ENCODE peak calls at places on chromosomes 12 and 14, in six cellular contexts. One of them, this sample, is unnamed.
A peak's percentile ranks its signal among the peaks of the same experiment; 100 is the strongest.

GRCh38 chr14:71078481-71078880 is 171.2 kb downstream of the PCNX1 start:
- DNase-seq in Calu3: no peak
- DNase-seq in T-helper 2 cell: no peak
- DNase-seq in HL-60: no peak
- DNase-seq in stimulated activated CD4-positive, alpha-beta T cell treated with anti-CD3 and anti-CD28 coated beads, Interleukin-15, amount 100 ng/mL, for 1 hour: no peak
- DNase-seq in GM18507: no peak
- DNase-seq in this sample: no peak

GRCh38 chr12:1966561-1967211 is 37.6 kb downstream of the DCP1B start:
- DNase-seq in Calu3: no peak
- DNase-seq in T-helper 2 cell: no peak
- DNase-seq in HL-60: no peak
- DNase-seq in stimulated activated CD4-positive, alpha-beta T cell treated with anti-CD3 and anti-CD28 coated beads, Interleukin-15, amount 100 ng/mL, for 1 hour: no peak
- DNase-seq in GM18507: no peak
- DNase-seq in this sample: no peak

GRCh38 chr12:124323771-124324530 is 29.1 kb downstream of the RFLNA start:
- DNase-seq in Calu3: no peak
- DNase-seq in T-helper 2 cell: no peak
- DNase-seq in HL-60: no peak
- DNase-seq in stimulated activated CD4-positive, alpha-beta T cell treated with anti-CD3 and anti-CD28 coated beads, Interleukin-15, amount 100 ng/mL, for 1 hour: no peak
- DNase-seq in GM18507: no peak
- DNase-seq in this sample: no peak

GRCh38 chr14:76812093-76812421 is 625 bp downstream of the ANGEL1 start:
- DNase-seq in Calu3: no peak
- DNase-seq in T-helper 2 cell: no peak
- DNase-seq in HL-60: no peak
- DNase-seq in stimulated activated CD4-positive, alpha-beta T cell treated with anti-CD3 and anti-CD28 coated beads, Interleukin-15, amount 100 ng/mL, for 1 hour: no peak
- DNase-seq in GM18507: no peak
- DNase-seq in this sample: no peak

GRCh38 chr14:31921741-31922140 is 155.4 kb upstream of the ARHGAP5 start:
- DNase-seq in Calu3: no peak
- DNase-seq in T-helper 2 cell: no peak
- DNase-seq in HL-60: no peak
- DNase-seq in stimulated activated CD4-positive, alpha-beta T cell treated with anti-CD3 and anti-CD28 coated beads, Interleukin-15, amount 100 ng/mL, for 1 hour: no peak
- DNase-seq in GM18507: no peak
- DNase-seq in this sample: no peak

GRCh38 chr12:7711133-7711532 is at the start of gene DPPA3:
- DNase-seq in Calu3: no peak
- DNase-seq in T-helper 2 cell: no peak
- DNase-seq in HL-60: no peak
- DNase-seq in stimulated activated CD4-positive, alpha-beta T cell treated with anti-CD3 and anti-CD28 coated beads, Interleukin-15, amount 100 ng/mL, for 1 hour: no peak
- DNase-seq in GM18507: no peak
- DNase-seq in this sample: no peak

GRCh38 chr12:92971869-92972524 is 42.9 kb upstream of the EEA1 start:
- DNase-seq in Calu3: no peak
- DNase-seq in T-helper 2 cell: no peak
- DNase-seq in HL-60: no peak
- DNase-seq in stimulated activated CD4-positive, alpha-beta T cell treated with anti-CD3 and anti-CD28 coated beads, Interleukin-15, amount 100 ng/mL, for 1 hour: no peak
- DNase-seq in GM18507: no peak
- DNase-seq in this sample: no peak

GRCh38 chr12:32737715-32738114 is 18.0 kb downstream of the YARS2 start:
- DNase-seq in Calu3: no peak
- DNase-seq in T-helper 2 cell: no peak
- DNase-seq in HL-60: no peak
- DNase-seq in stimulated activated CD4-positive, alpha-beta T cell treated with anti-CD3 and anti-CD28 coated beads, Interleukin-15, amount 100 ng/mL, for 1 hour: no peak
- DNase-seq in GM18507: no peak
- DNase-seq in this sample: no peak

GRCh38 chr12:6435941-6436715 is 8.6 kb upstream of the CD27 start:
- DNase-seq in Calu3: no peak
- DNase-seq in T-helper 2 cell: no peak
- DNase-seq in HL-60: no peak
- DNase-seq in stimulated activated CD4-positive, alpha-beta T cell treated with anti-CD3 and anti-CD28 coated beads, Interleukin-15, amount 100 ng/mL, for 1 hour: no peak
- DNase-seq in GM18507: no peak
- DNase-seq in this sample: no peak

GRCh38 chr12:108253540-108253939 is 85.6 kb downstream of the CMKLR1 start:
- DNase-seq in Calu3: no peak
- DNase-seq in T-helper 2 cell: no peak
- DNase-seq in HL-60: no peak
- DNase-seq in stimulated activated CD4-positive, alpha-beta T cell treated with anti-CD3 and anti-CD28 coated beads, Interleukin-15, amount 100 ng/mL, for 1 hour: no peak
- DNase-seq in GM18507: no peak
- DNase-seq in this sample: no peak

GRCh38 chr12:92208613-92209121 is 63.0 kb upstream of the BTG1 start:
- DNase-seq in Calu3: no peak
- DNase-seq in T-helper 2 cell: no peak
- DNase-seq in HL-60: no peak
- DNase-seq in stimulated activated CD4-positive, alpha-beta T cell treated with anti-CD3 and anti-CD28 coated beads, Interleukin-15, amount 100 ng/mL, for 1 hour: no peak
- DNase-seq in GM18507: no peak
- DNase-seq in this sample: peak; percentile 7

GRCh38 chr14:89915114-89915878 is 39.2 kb downstream of the EFCAB11 start:
- DNase-seq in Calu3: peak; percentile 56
- DNase-seq in T-helper 2 cell: no peak
- DNase-seq in HL-60: peak; percentile 28
- DNase-seq in stimulated activated CD4-positive, alpha-beta T cell treated with anti-CD3 and anti-CD28 coated beads, Interleukin-15, amount 100 ng/mL, for 1 hour: peak; percentile 15
- DNase-seq in GM18507: peak; percentile 29
- DNase-seq in this sample: no peak

GRCh38 chr12:15088115-15088514 is 115.3 kb downstream of the PDE6H start:
- DNase-seq in Calu3: no peak
- DNase-seq in T-helper 2 cell: no peak
- DNase-seq in HL-60: no peak
- DNase-seq in stimulated activated CD4-positive, alpha-beta T cell treated with anti-CD3 and anti-CD28 coated beads, Interleukin-15, amount 100 ng/mL, for 1 hour: no peak
- DNase-seq in GM18507: no peak
- DNase-seq in this sample: no peak

GRCh38 chr12:47488888-47489287 is 216.9 kb downstream of the RPAP3 start:
- DNase-seq in Calu3: no peak
- DNase-seq in T-helper 2 cell: no peak
- DNase-seq in HL-60: no peak
- DNase-seq in stimulated activated CD4-positive, alpha-beta T cell treated with anti-CD3 and anti-CD28 coated beads, Interleukin-15, amount 100 ng/mL, for 1 hour: no peak
- DNase-seq in GM18507: no peak
- DNase-seq in this sample: no peak

GRCh38 chr14:23056257-23056955 is 914 bp downstream of the CDH24 start:
- DNase-seq in Calu3: peak; percentile 83
- DNase-seq in T-helper 2 cell: peak; percentile 39
- DNase-seq in HL-60: peak; percentile 54
- DNase-seq in stimulated activated CD4-positive, alpha-beta T cell treated with anti-CD3 and anti-CD28 coated beads, Interleukin-15, amount 100 ng/mL, for 1 hour: peak; percentile 47
- DNase-seq in GM18507: peak; percentile 66
- DNase-seq in this sample: peak; percentile 83

GRCh38 chr12:101829639-101830390 is 944 bp downstream of the GNPTAB start:
- DNase-seq in Calu3: peak; percentile 4
- DNase-seq in T-helper 2 cell: no peak
- DNase-seq in HL-60: no peak
- DNase-seq in stimulated activated CD4-positive, alpha-beta T cell treated with anti-CD3 and anti-CD28 coated beads, Interleukin-15, amount 100 ng/mL, for 1 hour: no peak
- DNase-seq in GM18507: no peak
- DNase-seq in this sample: no peak

GRCh38 chr12:99200711-99201384 is 446.7 kb upstream of the GARIN6 start:
- DNase-seq in Calu3: peak; percentile 2
- DNase-seq in T-helper 2 cell: no peak
- DNase-seq in HL-60: no peak
- DNase-seq in stimulated activated CD4-positive, alpha-beta T cell treated with anti-CD3 and anti-CD28 coated beads, Interleukin-15, amount 100 ng/mL, for 1 hour: no peak
- DNase-seq in GM18507: no peak
- DNase-seq in this sample: no peak

GRCh38 chr14:84493779-84494178 is 1036.2 kb upstream of the FLRT2 start:
- DNase-seq in Calu3: no peak
- DNase-seq in T-helper 2 cell: no peak
- DNase-seq in HL-60: no peak
- DNase-seq in stimulated activated CD4-positive, alpha-beta T cell treated with anti-CD3 and anti-CD28 coated beads, Interleukin-15, amount 100 ng/mL, for 1 hour: no peak
- DNase-seq in GM18507: no peak
- DNase-seq in this sample: no peak

GRCh38 chr12:54549774-54550451 is 512 bp downstream of the PDE1B start:
- DNase-seq in Calu3: no peak
- DNase-seq in T-helper 2 cell: no peak
- DNase-seq in HL-60: no peak
- DNase-seq in stimulated activated CD4-positive, alpha-beta T cell treated with anti-CD3 and anti-CD28 coated beads, Interleukin-15, amount 100 ng/mL, for 1 hour: no peak
- DNase-seq in GM18507: no peak
- DNase-seq in this sample: no peak

GRCh38 chr12:132326646-132327045 is 2.7 kb downstream of the GALNT9 start:
- DNase-seq in Calu3: no peak
- DNase-seq in T-helper 2 cell: no peak
- DNase-seq in HL-60: no peak
- DNase-seq in stimulated activated CD4-positive, alpha-beta T cell treated with anti-CD3 and anti-CD28 coated beads, Interleukin-15, amount 100 ng/mL, for 1 hour: no peak
- DNase-seq in GM18507: no peak
- DNase-seq in this sample: no peak

GRCh38 chr12:56358836-56359532 is 923 bp downstream of the STAT2 start:
- DNase-seq in Calu3: no peak
- DNase-seq in T-helper 2 cell: no peak
- DNase-seq in HL-60: peak; percentile 58
- DNase-seq in stimulated activated CD4-positive, alpha-beta T cell treated with anti-CD3 and anti-CD28 coated beads, Interleukin-15, amount 100 ng/mL, for 1 hour: no peak
- DNase-seq in GM18507: no peak
- DNase-seq in this sample: no peak

GRCh38 chr12:74021937-74022336 is 515.7 kb upstream of the ATXN7L3B start:
- DNase-seq in Calu3: peak; percentile 85
- DNase-seq in T-helper 2 cell: no peak
- DNase-seq in HL-60: peak; percentile 5
- DNase-seq in stimulated activated CD4-positive, alpha-beta T cell treated with anti-CD3 and anti-CD28 coated beads, Interleukin-15, amount 100 ng/mL, for 1 hour: no peak
- DNase-seq in GM18507: no peak
- DNase-seq in this sample: peak; percentile 3

GRCh38 chr12:27501956-27502562 is 21.9 kb upstream of the PPFIBP1 start:
- DNase-seq in Calu3: no peak
- DNase-seq in T-helper 2 cell: no peak
- DNase-seq in HL-60: no peak
- DNase-seq in stimulated activated CD4-positive, alpha-beta T cell treated with anti-CD3 and anti-CD28 coated beads, Interleukin-15, amount 100 ng/mL, for 1 hour: no peak
- DNase-seq in GM18507: no peak
- DNase-seq in this sample: no peak

GRCh38 chr14:100552524-100553125 is 34.6 kb downstream of the BEGAIN start:
- DNase-seq in Calu3: no peak
- DNase-seq in T-helper 2 cell: no peak
- DNase-seq in HL-60: no peak
- DNase-seq in stimulated activated CD4-positive, alpha-beta T cell treated with anti-CD3 and anti-CD28 coated beads, Interleukin-15, amount 100 ng/mL, for 1 hour: no peak
- DNase-seq in GM18507: no peak
- DNase-seq in this sample: no peak

GRCh38 chr12:79001404-79001803 is 136.8 kb downstream of the SYT1 start:
- DNase-seq in Calu3: no peak
- DNase-seq in T-helper 2 cell: no peak
- DNase-seq in HL-60: no peak
- DNase-seq in stimulated activated CD4-positive, alpha-beta T cell treated with anti-CD3 and anti-CD28 coated beads, Interleukin-15, amount 100 ng/mL, for 1 hour: no peak
- DNase-seq in GM18507: no peak
- DNase-seq in this sample: no peak

GRCh38 chr12:131428086-131428685 is 282.7 kb upstream of the SFSWAP start:
- DNase-seq in Calu3: no peak
- DNase-seq in T-helper 2 cell: no peak
- DNase-seq in HL-60: no peak
- DNase-seq in stimulated activated CD4-positive, alpha-beta T cell treated with anti-CD3 and anti-CD28 coated beads, Interleukin-15, amount 100 ng/mL, for 1 hour: no peak
- DNase-seq in GM18507: no peak
- DNase-seq in this sample: no peak

GRCh38 chr14:105526781-105527380 is 498 bp downstream of the TMEM121 start:
- DNase-seq in Calu3: no peak
- DNase-seq in T-helper 2 cell: no peak
- DNase-seq in HL-60: no peak
- DNase-seq in stimulated activated CD4-positive, alpha-beta T cell treated with anti-CD3 and anti-CD28 coated beads, Interleukin-15, amount 100 ng/mL, for 1 hour: no peak
- DNase-seq in GM18507: no peak
- DNase-seq in this sample: no peak

GRCh38 chr12:73935817-73936216 is 601.8 kb upstream of the ATXN7L3B start:
- DNase-seq in Calu3: peak; percentile 5
- DNase-seq in T-helper 2 cell: no peak
- DNase-seq in HL-60: no peak
- DNase-seq in stimulated activated CD4-positive, alpha-beta T cell treated with anti-CD3 and anti-CD28 coated beads, Interleukin-15, amount 100 ng/mL, for 1 hour: no peak
- DNase-seq in GM18507: no peak
- DNase-seq in this sample: no peak

GRCh38 chr12:96698965-96699364 is 208.1 kb upstream of the NEDD1 start:
- DNase-seq in Calu3: no peak
- DNase-seq in T-helper 2 cell: no peak
- DNase-seq in HL-60: no peak
- DNase-seq in stimulated activated CD4-positive, alpha-beta T cell treated with anti-CD3 and anti-CD28 coated beads, Interleukin-15, amount 100 ng/mL, for 1 hour: no peak
- DNase-seq in GM18507: no peak
- DNase-seq in this sample: no peak

GRCh38 chr12:72346331-72346944 is 74.3 kb downstream of the TRHDE start:
- DNase-seq in Calu3: peak; percentile 86
- DNase-seq in T-helper 2 cell: no peak
- DNase-seq in HL-60: peak; percentile 10
- DNase-seq in stimulated activated CD4-positive, alpha-beta T cell treated with anti-CD3 and anti-CD28 coated beads, Interleukin-15, amount 100 ng/mL, for 1 hour: no peak
- DNase-seq in GM18507: no peak
- DNase-seq in this sample: peak; percentile 11

GRCh38 chr14:53126705-53127104 is 26.4 kb downstream of the DDHD1 start:
- DNase-seq in Calu3: no peak
- DNase-seq in T-helper 2 cell: no peak
- DNase-seq in HL-60: no peak
- DNase-seq in stimulated activated CD4-positive, alpha-beta T cell treated with anti-CD3 and anti-CD28 coated beads, Interleukin-15, amount 100 ng/mL, for 1 hour: no peak
- DNase-seq in GM18507: no peak
- DNase-seq in this sample: no peak

This sample was measured in H54.